ENCODE peak calls at places on chromosomes 2 and 18, in eight cellular contexts. D is sigmoid colon; W is tibial artery; J is OCI-LY7; C is IMR-90; R is CD8-positive, alpha-beta memory T cell; Q is hepatocyte; E is ovary. N is an unnamed sample. For H3K36me3 and H3K4me1, the result is how much of the 10 kb centered on the place peaks cover.

GRCh38 chr2:171800639-171801038 is 93.4 kb downstream of the SLC25A12 start:
- DNase-seq in D (no peak), W (no peak), J (no peak), C (peak), R (no peak), Q (no peak), E (no peak), N (no peak)

GRCh38 chr2:226002438-226002837 is 602.9 kb downstream of the NYAP2 start:
- DNase-seq in D (no peak), W (peak), J (no peak), C (peak), R (no peak), Q (peak), E (no peak), N (peak)

GRCh38 chr2:39623916-39624315 is 41.8 kb upstream of the TMEM178A start:
- DNase-seq in D (no peak), W (peak), J (no peak), C (no peak), R (no peak), Q (no peak), E (no peak), N (no peak)

GRCh38 chr2:219658447-219658846 is 31.0 kb downstream of the SLC4A3 start:
- DNase-seq in D (peak), W (no peak), J (no peak), C (peak), R (no peak), Q (no peak), E (no peak), N (no peak)

GRCh38 chr18:9520666-9521065 is 45.4 kb downstream of the RALBP1 start:
- DNase-seq in D (no peak), W (no peak), J (no peak), C (no peak), R (no peak), Q (no peak), E (no peak), N (no peak)

GRCh38 chr2:237073552-237073951 is 12.1 kb upstream of the COPS8 start:
- DNase-seq in D (no peak), W (no peak), J (no peak), C (peak), R (no peak), Q (peak), E (no peak), N (no peak)

GRCh38 chr2:108288534-108289106 is at the start of gene SULT1C2:
- DNase-seq in D (no peak), W (no peak), J (no peak), C (peak), R (no peak), Q (peak), E (no peak), N (no peak)

GRCh38 chr2:118774458-118775133 is 72.9 kb downstream of the EN1 start:
- DNase-seq in D (no peak), W (no peak), J (no peak), C (peak), R (no peak), Q (peak), E (peak), N (no peak)

GRCh38 chr2:64888591-64889309 is 100.4 kb upstream of the SLC1A4 start:
- DNase-seq in D (no peak), W (no peak), J (no peak), C (peak), R (no peak), Q (peak), E (no peak), N (peak)

GRCh38 chr2:241775223-241776177 is 1.1 kb upstream of the GAL3ST2 start:
- DNase-seq in D (peak), W (peak), J (no peak), C (no peak), R (no peak), Q (no peak), E (no peak), N (no peak)

GRCh38 chr18:75624836-75625235 is 197.3 kb upstream of the SMIM21 start:
- DNase-seq in D (no peak), W (no peak), J (no peak), C (no peak), R (no peak), Q (no peak), E (no peak), N (no peak)

GRCh38 chr2:66896151-66896550 is 461.2 kb downstream of the MEIS1 start:
- DNase-seq in D (no peak), W (no peak), J (no peak), C (no peak), R (no peak), Q (no peak), E (no peak), N (no peak)

GRCh38 chr18:8835556-8835955 is 130.2 kb downstream of the MTCL1 start:
- DNase-seq in D (peak), W (no peak), J (no peak), C (peak), R (no peak), Q (no peak), E (no peak), N (no peak)

GRCh38 chr2:230643576-230644291 is 68.9 kb upstream of the CAB39 start:
- DNase-seq in D (peak), W (peak), J (peak), C (no peak), R (no peak), Q (no peak), E (no peak), N (no peak)

GRCh38 chr18:25126751-25127150 is 225.2 kb downstream of the ZNF521 start:
- DNase-seq in D (no peak), W (no peak), J (no peak), C (peak), R (no peak), Q (no peak), E (no peak), N (no peak)

GRCh38 chr2:58107803-58108710 is 61.5 kb downstream of the VRK2 start:
- DNase-seq in D (no peak), W (no peak), J (no peak), C (peak), R (no peak), Q (peak), E (no peak), N (no peak)

GRCh38 chr2:239822146-239822945 is 202.8 kb downstream of the NDUFA10 start:
- DNase-seq in D (peak), W (peak), J (no peak), C (no peak), R (no peak), Q (no peak), E (no peak), N (peak)

GRCh38 chr2:196935421-196935820 is 8.9 kb upstream of the PGAP1 start:
- DNase-seq in D (no peak), W (no peak), J (no peak), C (no peak), R (no peak), Q (no peak), E (no peak), N (no peak)

GRCh38 chr2:238731961-238732360 is 115.9 kb upstream of the TWIST2 start:
- DNase-seq in D (no peak), W (no peak), J (no peak), C (no peak), R (no peak), Q (no peak), E (no peak), N (no peak)

GRCh38 chr18:49464718-49465598 is 4.5 kb upstream of the DYM start:
- DNase-seq in D (no peak), W (no peak), J (peak), C (peak), R (no peak), Q (no peak), E (no peak), N (no peak)

GRCh38 chr2:30269771-30270145 is 38.4 kb downstream of the LBH start:
- DNase-seq in D (no peak), W (no peak), J (no peak), C (no peak), R (no peak), Q (no peak), E (no peak), N (no peak)

GRCh38 chr2:71379086-71379485 is 47.5 kb downstream of the ZNF638 start:
- DNase-seq in D (no peak), W (no peak), J (no peak), C (peak), R (no peak), Q (peak), E (no peak), N (no peak)

GRCh38 chr2:234275515-234275914 is 221.4 kb downstream of the ARL4C start:
- DNase-seq in D (no peak), W (no peak), J (no peak), C (no peak), R (no peak), Q (no peak), E (no peak), N (no peak)

GRCh38 chr2:116098049-116098448 is 1655.6 kb downstream of the DPP10 start:
- DNase-seq in D (no peak), W (no peak), J (no peak), C (no peak), R (no peak), Q (no peak), E (no peak), N (no peak)

GRCh38 chr2:221518937-221519635 is 53.0 kb downstream of the EPHA4 start:
- DNase-seq in D (no peak), W (no peak), J (no peak), C (peak), R (no peak), Q (no peak), E (no peak), N (no peak)

GRCh38 chr18:12884521-12885323 is 685 bp upstream of the PTPN2 start:
- DNase-seq in D (no peak), W (peak), J (no peak), C (no peak), R (no peak), Q (no peak), E (no peak), N (no peak)

GRCh38 chr18:13026583-13027270 is 35.6 kb downstream of the CEP192 start:
- DNase-seq in D (no peak), W (no peak), J (no peak), C (peak), R (no peak), Q (no peak), E (no peak), N (no peak)

GRCh38 chr2:10006248-10007147 is 36.9 kb upstream of the KLF11 start:
- DNase-seq in D (peak), W (peak), J (no peak), C (no peak), R (no peak), Q (no peak), E (no peak), N (no peak)

GRCh38 chr2:19195681-19196080 is 162.7 kb downstream of the OSR1 start:
- DNase-seq in D (no peak), W (no peak), J (no peak), C (peak), R (no peak), Q (no peak), E (no peak), N (no peak)

GRCh38 chr18:63963610-63964256 is 6.1 kb upstream of the SERPINB8 start:
- DNase-seq in D (no peak), W (peak), J (peak), C (peak), R (no peak), Q (peak), E (peak), N (peak)

GRCh38 chr2:118923371-118923770 is 18.6 kb upstream of the MARCO start:
- DNase-seq in D (no peak), W (no peak), J (no peak), C (no peak), R (no peak), Q (no peak), E (no peak), N (no peak)

GRCh38 chr2:64779117-64779690 is 125.5 kb upstream of the SERTAD2 start:
- DNase-seq in D (no peak), W (no peak), J (no peak), C (peak), R (no peak), Q (no peak), E (no peak), N (no peak)

GRCh38 chr2:96251721-96252292 is 14.0 kb downstream of the TMEM127 start:
- DNase-seq in D (peak), W (peak), J (no peak), C (peak), R (no peak), Q (peak), E (no peak), N (peak)

GRCh38 chr2:161873689-161874088 is 200.3 kb downstream of the DPP4 start:
- DNase-seq in D (no peak), W (no peak), J (no peak), C (no peak), R (no peak), Q (no peak), E (no peak), N (no peak)

GRCh38 chr2:226649871-226650660 is 149.6 kb downstream of the IRS1 start:
- DNase-seq in D (peak), W (peak), J (no peak), C (peak), R (no peak), Q (peak), E (peak), N (peak)

GRCh38 chr2:96506016-96506906 is 1.1 kb upstream of the NEURL3 start:
- DNase-seq in D (no peak), W (no peak), J (no peak), C (no peak), R (no peak), Q (no peak), E (no peak), N (peak)

GRCh38 chr2:145815933-145816332 is 1296.0 kb upstream of the ZEB2 start:
- DNase-seq in D (no peak), W (no peak), J (no peak), C (no peak), R (no peak), Q (no peak), E (no peak), N (no peak)

GRCh38 chr2:501130-501529 is 176.1 kb downstream of the TMEM18 start:
- DNase-seq in D (no peak), W (no peak), J (no peak), C (no peak), R (no peak), Q (no peak), E (no peak), N (no peak)

GRCh38 chr18:73201940-73202339 is 334.2 kb upstream of the NETO1 start:
- DNase-seq in D (no peak), W (no peak), J (no peak), C (peak), R (no peak), Q (no peak), E (no peak), N (no peak)

GRCh38 chr18:3251963-3252277 is 4.3 kb downstream of the MYL12A start:
- DNase-seq in D (no peak), W (no peak), J (no peak), C (peak), R (no peak), Q (no peak), E (no peak), N (no peak)
- H3K4me3 ChIP-seq in D (no peak), W (peak), J (no peak), C (peak), R (peak), Q (no peak), E (no peak), N (peak)

GRCh38 chr2:218059289-218059688 is 9.8 kb upstream of the RUFY4 start:
- DNase-seq in D (no peak), W (no peak), J (no peak), C (no peak), R (no peak), Q (no peak), E (no peak), N (no peak)
- H3K36me3 ChIP-seq in D (under half), W (under half), J (under half), C (under half), R (under half), Q (under half), E (under half), N (under half)

GRCh38 chr2:48464264-48464663 is 65.7 kb upstream of the STON1 start:
- DNase-seq in D (no peak), W (no peak), J (no peak), C (no peak), R (no peak), Q (no peak), E (no peak), N (no peak)

GRCh38 chr2:48471048-48471474 is 58.9 kb upstream of the STON1 start:
- DNase-seq in D (no peak), W (no peak), J (no peak), C (peak), R (no peak), Q (peak), E (no peak), N (no peak)

GRCh38 chr2:48469731-48470130 is 60.2 kb upstream of the STON1 start:
- DNase-seq in D (no peak), W (no peak), J (no peak), C (no peak), R (no peak), Q (no peak), E (no peak), N (no peak)

DNA sequence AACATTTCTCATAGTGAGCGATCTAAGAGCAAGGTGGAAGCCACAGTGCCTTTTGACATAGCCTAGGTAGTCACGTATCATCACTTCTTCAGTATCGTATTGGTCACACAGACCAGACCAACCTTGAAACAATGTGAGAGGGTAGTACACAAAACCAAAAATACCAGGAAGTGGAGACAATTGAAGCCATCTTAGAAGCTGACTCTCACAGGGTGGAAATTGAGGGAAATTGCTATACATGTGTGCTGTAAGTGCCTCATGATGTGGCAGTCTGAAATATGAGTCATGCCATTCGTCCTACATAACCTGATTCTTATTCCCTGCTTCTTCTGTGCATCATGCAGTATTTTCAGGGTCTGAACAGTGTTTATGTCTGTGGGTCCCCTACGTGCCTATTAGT is 62.3 kb upstream of the STON1 start:
- DNase-seq in D (no peak), W (no peak), J (no peak), C (peak), R (no peak), Q (no peak), E (no peak), N (no peak)
- H3K4me1 ChIP-seq in D (under half), W (under half), J (under half), C (under half), R (under half), Q (under half), E (under half), N (under half)

DNA sequence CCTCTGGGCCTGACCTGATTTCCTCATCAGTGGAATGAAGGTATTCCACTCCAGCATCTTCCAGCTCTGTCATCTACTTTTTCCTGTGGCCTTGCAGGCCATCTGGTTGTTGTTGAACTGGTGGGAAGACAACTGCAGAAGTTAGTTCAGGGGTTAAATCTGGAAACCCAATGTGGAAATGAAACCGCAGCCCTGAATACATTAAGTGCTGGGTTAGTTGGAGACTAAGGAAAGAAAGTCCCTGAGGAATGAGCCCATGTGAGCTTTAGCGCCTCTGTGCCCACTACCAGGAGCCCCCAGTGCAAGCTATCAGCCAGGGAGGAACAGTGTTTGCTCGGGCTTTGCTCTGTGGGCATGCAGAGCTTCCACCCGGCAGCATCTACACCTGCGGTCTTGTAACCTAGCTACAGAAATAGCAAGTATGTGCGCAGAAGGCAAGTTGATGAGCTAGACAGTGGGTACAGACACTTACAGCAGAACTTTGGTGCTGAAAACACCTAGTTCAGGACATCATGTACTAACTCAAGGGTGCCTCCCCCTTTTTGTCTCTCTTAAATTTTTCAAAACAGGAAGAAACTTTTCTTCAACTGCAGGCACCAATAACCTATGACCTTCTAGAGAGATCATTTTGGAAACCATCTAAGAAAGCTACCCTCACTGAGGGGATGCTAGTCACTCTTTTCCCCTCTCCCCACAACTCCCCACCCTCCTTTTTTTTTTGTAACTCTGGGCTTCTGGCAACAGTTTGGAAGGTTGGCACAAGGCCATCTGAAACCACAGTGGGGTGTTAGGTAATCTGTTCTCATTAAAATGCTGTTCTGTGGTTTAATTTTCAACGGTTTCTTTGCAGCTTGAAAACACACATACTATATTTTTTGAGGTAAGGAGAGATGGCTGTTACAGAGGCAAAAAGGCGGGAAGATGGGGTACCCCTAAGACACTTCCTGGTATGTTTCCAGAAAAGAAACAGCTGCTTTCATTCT is 18.3 kb upstream of the CXCR4 start:
- DNase-seq in D (no peak), W (no peak), J (peak), C (no peak), R (peak), Q (no peak), E (no peak), N (peak)
- H3K4me3 ChIP-seq in D (no peak), W (no peak), J (peak), C (no peak), R (peak), Q (no peak), E (no peak), N (no peak)

GRCh38 chr2:3480352-3481010 is 38.9 kb downstream of the ADI1 start:
- DNase-seq in D (no peak), W (no peak), J (peak), C (no peak), R (no peak), Q (peak), E (no peak), N (no peak)
- H3K36me3 ChIP-seq in D (under half), W (under half), J (under half), C (under half), R (under half), Q (under half), E (under half), N (half or more)